ENCODE peak calls at places on chromosomes 2 and 18, in eight cellular contexts. N, W, V, Z, S, G, C and J are unnamed samples.

GRCh38 chr18:37962316-37962966 is 396.8 kb upstream of the CELF4 start:
- DNase-seq in N (no peak), W (no peak), V (no peak), Z (no peak), S (no peak), G (no peak), C (no peak), J (peak)

GRCh38 chr2:73979686-73980085 is 5.0 kb upstream of the TET3 start:
- DNase-seq in N (no peak), W (no peak), V (no peak), Z (no peak), S (peak), G (no peak), C (no peak), J (no peak)

GRCh38 chr18:45049548-45050307 is 369.0 kb downstream of the SETBP1 start:
- DNase-seq in N (no peak), W (no peak), V (no peak), Z (no peak), S (no peak), G (no peak), C (no peak), J (no peak)

GRCh38 chr18:46497129-46497528 is 159.9 kb downstream of the LOXHD1 start:
- DNase-seq in N (no peak), W (peak), V (peak), Z (peak), S (peak), G (peak), C (no peak), J (peak)

GRCh38 chr2:61715501-61715900 is 138.4 kb downstream of the FAM161A start:
- DNase-seq in N (no peak), W (no peak), V (no peak), Z (no peak), S (no peak), G (no peak), C (no peak), J (no peak)

GRCh38 chr18:6682437-6683111 is 46.9 kb upstream of the ARHGAP28 start:
- DNase-seq in N (no peak), W (peak), V (peak), Z (no peak), S (no peak), G (no peak), C (no peak), J (no peak)

GRCh38 chr18:68263481-68263880 is 451.4 kb downstream of the TMX3 start:
- DNase-seq in N (no peak), W (no peak), V (no peak), Z (no peak), S (peak), G (no peak), C (no peak), J (no peak)

GRCh38 chr2:35871672-35872071 is 483.9 kb upstream of the CRIM1 start:
- DNase-seq in N (no peak), W (no peak), V (peak), Z (no peak), S (no peak), G (no peak), C (no peak), J (no peak)

GRCh38 chr2:44528595-44528994 is 166.8 kb downstream of the CAMKMT start:
- DNase-seq in N (no peak), W (no peak), V (no peak), Z (no peak), S (peak), G (no peak), C (no peak), J (no peak)

GRCh38 chr2:98802344-98802743 is 71.4 kb upstream of the MGAT4A start:
- DNase-seq in N (no peak), W (no peak), V (no peak), Z (no peak), S (no peak), G (no peak), C (no peak), J (no peak)
- H3K27ac ChIP-seq in N (no peak), W (no peak), V (no peak), Z (no peak), S (no peak), G (no peak), C (no peak), J (no peak)

GRCh38 chr2:137966043-137966442 is 1.8 kb downstream of the HNMT start:
- DNase-seq in N (no peak), W (no peak), V (no peak), Z (no peak), S (no peak), G (no peak), C (no peak), J (no peak)

GRCh38 chr2:137961602-137962001 is 2.7 kb upstream of the HNMT start:
- DNase-seq in N (no peak), W (no peak), V (no peak), Z (no peak), S (no peak), G (no peak), C (no peak), J (no peak)

GRCh38 chr2:137963535-137964065 is 673 bp upstream of the HNMT start:
- DNase-seq in N (no peak), W (peak), V (no peak), Z (no peak), S (no peak), G (no peak), C (no peak), J (no peak)

GRCh38 chr2:137964859-137965459 is 686 bp downstream of the HNMT start:
- DNase-seq in N (no peak), W (no peak), V (no peak), Z (no peak), S (no peak), G (no peak), C (no peak), J (no peak)

GRCh38 chr2:137964066-137964858 is at the start of gene HNMT:
- DNase-seq in N (peak), W (peak), V (peak), Z (no peak), S (peak), G (no peak), C (peak), J (peak)
- H3K27ac ChIP-seq in N (peak), W (peak), V (peak), Z (peak), S (peak), G (peak), C (peak), J (no peak)

GRCh38 chr18:48922203-48922800 is 28.5 kb downstream of the SMAD7 start:
- DNase-seq in N (no peak), W (no peak), V (no peak), Z (no peak), S (no peak), G (no peak), C (no peak), J (no peak)

GRCh38 chr18:48918660-48919415 is 31.9 kb downstream of the SMAD7 start:
- DNase-seq in N (no peak), W (no peak), V (no peak), Z (no peak), S (no peak), G (no peak), C (no peak), J (no peak)

GRCh38 chr18:48921305-48922202 is 29.2 kb downstream of the SMAD7 start:
- DNase-seq in N (no peak), W (no peak), V (no peak), Z (no peak), S (no peak), G (no peak), C (no peak), J (no peak)

GRCh38 chr18:48919547-48919946 is 31.2 kb downstream of the SMAD7 start:
- DNase-seq in N (no peak), W (no peak), V (no peak), Z (no peak), S (no peak), G (no peak), C (no peak), J (no peak)

DNA sequence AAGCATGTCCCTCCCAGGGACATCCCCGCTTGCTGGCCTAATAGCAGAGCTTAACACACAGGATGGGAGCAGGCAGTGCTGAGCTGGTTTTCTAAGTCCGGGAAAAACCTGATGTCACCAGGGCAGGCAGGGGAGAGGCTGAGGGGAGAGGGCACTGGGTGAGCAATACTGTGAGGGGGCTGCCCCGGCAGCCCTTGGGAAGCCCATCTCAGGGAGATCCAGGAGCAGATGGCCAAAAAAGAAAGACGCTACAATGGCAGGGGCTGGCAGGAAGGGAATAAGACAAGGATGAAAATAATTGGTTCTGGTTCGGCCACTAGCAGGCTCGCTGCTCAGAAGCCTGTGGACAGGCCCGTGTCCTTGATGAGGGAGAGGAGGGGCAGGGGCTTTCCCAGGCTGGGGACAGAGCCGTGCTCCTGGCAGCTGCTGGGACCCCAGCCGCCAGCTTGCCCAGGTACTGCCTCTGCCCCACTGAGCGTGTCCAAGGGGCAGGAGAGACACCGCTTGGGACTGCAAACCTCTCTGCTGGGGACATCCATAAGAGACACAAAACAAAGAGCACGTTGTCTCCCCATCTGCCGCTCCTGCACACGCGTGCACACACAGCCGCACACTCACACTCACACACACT is 30.2 kb downstream of the SMAD7 start:
- DNase-seq in N (no peak), W (no peak), V (no peak), Z (no peak), S (no peak), G (no peak), C (no peak), J (no peak)
- H3K27ac ChIP-seq in N (no peak), W (no peak), V (peak), Z (no peak), S (no peak), G (no peak), C (no peak), J (no peak)

DNA sequence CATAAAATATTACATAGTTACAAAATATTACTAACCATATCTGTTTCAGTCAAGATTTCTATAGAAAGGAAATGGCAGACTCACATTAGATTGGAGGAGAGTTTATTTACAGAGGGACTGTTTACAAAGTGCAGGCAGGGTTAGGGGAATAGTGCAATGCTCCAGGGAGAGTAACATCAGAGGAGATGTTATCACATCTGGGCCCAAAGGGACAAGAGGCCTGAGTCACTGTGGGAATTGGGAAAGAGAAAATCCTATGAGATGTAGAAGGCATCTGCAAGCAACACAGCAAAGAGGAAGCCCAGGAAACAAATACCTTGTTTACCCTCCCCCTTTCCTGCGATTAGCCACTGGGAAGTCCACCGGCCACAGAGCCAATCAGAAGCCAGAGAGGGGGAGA is 227.3 kb upstream of the TANK start:
- DNase-seq in N (no peak), W (no peak), V (no peak), Z (no peak), S (no peak), G (no peak), C (no peak), J (no peak)
- H3K27ac ChIP-seq in N (no peak), W (no peak), V (no peak), Z (no peak), S (no peak), G (no peak), C (no peak), J (no peak)

GRCh38 chr2:9693138-9693520 is 62.3 kb upstream of the YWHAQ start:
- DNase-seq in N (peak), W (no peak), V (no peak), Z (no peak), S (peak), G (peak), C (no peak), J (peak)

GRCh38 chr2:9693646-9694045 is 62.8 kb upstream of the YWHAQ start:
- DNase-seq in N (no peak), W (no peak), V (no peak), Z (no peak), S (no peak), G (no peak), C (no peak), J (no peak)

GRCh38 chr2:9692392-9693137 is 61.8 kb upstream of the YWHAQ start:
- DNase-seq in N (peak), W (no peak), V (no peak), Z (no peak), S (no peak), G (peak), C (peak), J (no peak)

GRCh38 chr2:9690252-9690651 is 59.5 kb upstream of the YWHAQ start:
- DNase-seq in N (no peak), W (no peak), V (no peak), Z (no peak), S (no peak), G (peak), C (no peak), J (peak)

DNA sequence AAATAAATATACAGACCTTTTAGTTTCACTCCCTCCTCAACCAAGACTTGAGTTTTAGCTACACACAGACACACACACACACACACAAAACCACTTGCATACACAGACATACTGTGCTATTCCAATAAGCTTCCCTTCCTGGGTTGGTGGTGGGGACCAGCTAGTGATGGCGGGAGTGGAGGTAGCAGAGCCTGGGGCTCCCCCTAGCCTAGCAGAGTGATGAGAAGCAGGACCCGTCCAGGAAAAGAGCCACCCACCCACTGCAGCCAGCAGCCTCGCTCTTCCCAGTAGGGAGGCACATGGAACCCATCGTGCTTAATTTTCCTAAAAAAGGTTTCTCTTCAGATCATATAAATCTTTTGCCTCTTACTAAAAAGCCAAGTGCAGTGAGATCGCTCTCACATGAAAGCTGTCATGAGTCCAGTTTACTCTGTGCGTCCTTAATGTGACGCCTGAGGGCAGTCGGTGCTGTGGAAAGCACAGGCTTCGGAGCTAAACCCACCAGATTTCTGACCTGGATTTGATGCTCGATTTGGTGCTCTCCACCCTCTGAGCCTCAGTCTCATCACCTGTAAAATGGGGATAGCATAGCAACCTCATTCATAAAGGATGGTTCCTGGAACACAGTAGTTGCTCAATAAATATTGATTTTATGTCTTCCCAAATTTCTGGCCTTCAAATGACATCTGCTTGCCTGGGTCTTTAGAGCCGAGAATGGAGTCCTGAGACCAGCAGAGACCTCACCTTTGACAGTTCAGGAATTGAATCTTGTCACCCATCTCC is 60.1 kb upstream of the YWHAQ start:
- DNase-seq in N (no peak), W (no peak), V (no peak), Z (no peak), S (no peak), G (no peak), C (no peak), J (no peak)
- H3K27ac ChIP-seq in N (no peak), W (no peak), V (no peak), Z (no peak), S (no peak), G (peak), C (no peak), J (no peak)

DNA sequence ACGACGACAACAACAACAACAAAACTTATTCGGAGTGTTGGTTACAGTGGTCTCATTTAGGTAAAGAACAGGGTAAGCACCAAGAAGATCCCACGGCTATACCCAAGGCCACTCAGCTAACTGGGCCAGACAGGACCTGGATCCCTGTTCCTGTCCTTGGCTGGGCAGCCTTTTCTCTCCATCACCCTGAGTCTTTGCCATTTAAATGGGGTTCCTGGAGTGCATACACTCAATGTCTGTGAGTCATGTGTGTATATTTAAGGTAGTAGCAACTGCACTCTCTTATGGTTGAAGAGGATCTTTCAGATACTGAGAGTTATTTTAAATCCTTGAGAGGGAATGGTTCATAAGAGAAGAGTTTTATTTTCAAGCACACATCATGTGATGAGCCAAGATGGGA is 35.3 kb downstream of the ADCYAP1 start:
- DNase-seq in N (no peak), W (no peak), V (no peak), Z (no peak), S (no peak), G (no peak), C (no peak), J (no peak)
- H3K27ac ChIP-seq in N (no peak), W (no peak), V (no peak), Z (no peak), S (no peak), G (no peak), C (no peak), J (no peak)

DNA sequence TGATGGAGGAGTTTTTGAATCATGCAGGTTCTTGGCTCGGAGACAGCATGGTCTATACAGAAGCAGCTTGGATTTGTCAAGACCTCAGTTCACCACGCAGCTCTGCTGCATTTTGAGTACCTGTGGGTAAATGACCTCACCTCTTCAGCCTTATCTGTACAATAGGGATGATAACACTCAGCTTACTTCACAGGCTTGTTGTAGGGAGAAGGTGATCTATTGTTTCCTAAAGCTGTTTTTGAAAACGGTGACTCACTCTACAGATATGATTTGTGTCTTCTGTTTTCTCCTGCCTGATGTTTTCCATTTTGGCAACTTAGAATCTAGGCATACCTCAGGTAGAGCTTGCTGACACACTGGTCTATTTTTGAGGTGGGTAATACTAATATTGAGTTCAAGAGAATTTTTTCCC is 80.3 kb downstream of the FMNL2 start:
- DNase-seq in N (no peak), W (no peak), V (no peak), Z (no peak), S (no peak), G (no peak), C (no peak), J (no peak)
- H3K27ac ChIP-seq in N (no peak), W (no peak), V (no peak), Z (no peak), S (no peak), G (no peak), C (no peak), J (no peak)

GRCh38 chr2:238137885-238138284 is 583 bp upstream of the KLHL30 start:
- DNase-seq in N (no peak), W (no peak), V (no peak), Z (no peak), S (no peak), G (no peak), C (no peak), J (no peak)

GRCh38 chr2:238139841-238140439 is 1.5 kb downstream of the KLHL30 start:
- DNase-seq in N (no peak), W (no peak), V (no peak), Z (no peak), S (no peak), G (no peak), C (no peak), J (no peak)

GRCh38 chr2:238139141-238139840 is 823 bp downstream of the KLHL30 start:
- DNase-seq in N (no peak), W (peak), V (peak), Z (no peak), S (no peak), G (peak), C (no peak), J (peak)

GRCh38 chr2:238136820-238137537 is 1.5 kb upstream of the KLHL30 start:
- DNase-seq in N (peak), W (no peak), V (no peak), Z (peak), S (peak), G (peak), C (no peak), J (no peak)

DNA sequence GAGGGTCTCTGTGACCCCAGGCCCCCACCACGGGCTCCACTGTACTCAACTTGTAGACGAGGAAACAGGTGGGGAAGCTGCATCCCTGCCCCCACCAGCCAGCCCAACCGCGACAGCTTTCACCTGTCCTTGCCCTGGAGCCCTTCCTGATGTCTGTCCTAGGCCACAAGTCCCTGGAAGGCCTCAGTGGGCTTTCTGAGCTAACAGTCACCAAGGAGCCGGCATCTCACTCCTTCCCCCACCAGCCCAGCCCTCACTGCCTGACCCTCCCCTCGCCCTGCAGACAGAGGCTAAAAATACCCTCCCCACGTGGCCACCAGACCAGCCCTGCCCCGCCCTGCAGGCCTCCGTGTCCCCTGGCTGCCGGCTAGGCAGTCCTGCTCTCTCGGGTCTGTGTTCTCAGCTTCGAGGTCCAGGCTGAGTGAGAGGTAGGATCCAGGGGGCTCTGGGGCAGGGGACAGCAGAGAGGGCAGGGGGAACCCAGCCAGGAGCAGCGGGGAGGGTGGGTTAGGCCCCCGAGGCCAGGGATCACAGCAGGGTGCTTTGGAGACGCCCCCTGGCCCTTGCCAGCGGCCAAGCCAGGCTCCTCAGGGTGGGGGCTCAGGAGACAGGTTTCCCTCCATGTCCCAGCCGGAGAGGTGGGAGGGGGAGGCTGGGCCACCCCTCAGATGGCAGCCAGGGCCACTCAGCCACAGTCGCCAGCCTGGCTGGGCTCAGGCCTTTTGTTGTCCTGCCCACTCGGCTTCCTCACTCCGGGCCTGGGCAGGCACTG is at the start of gene KLHL30:
- DNase-seq in N (peak), W (peak), V (peak), Z (no peak), S (no peak), G (peak), C (no peak), J (peak)
- H3K27ac ChIP-seq in N (no peak), W (no peak), V (peak), Z (no peak), S (no peak), G (peak), C (no peak), J (peak)